ENCODE peak calls at places on chromosomes 13 and 19, in seven cellular contexts. B is midbrain; Z is activated CD8-positive, alpha-beta T cell treated with anti-CD3 and anti-CD28 coated beads for 36 hours; Y is stimulated activated CD4-positive, alpha-beta T cell treated with anti-CD3 and anti-CD28 coated beads, Interleukin-15, amount 100 ng/mL, for 1 hour; H is tibial artery; X is retina; M is C1 segment of cervical spinal cord. W is an unnamed sample.

GRCh38 chr19:55304279-55304978 is 20.6 kb downstream of the BRSK1 start:
- DNase-seq in B (no peak), Z (peak; percentile 73), Y (no peak), H (no peak), X (no peak), M (no peak), W (no peak)

GRCh38 chr13:111241006-111241755 is 79.3 kb upstream of the TEX29 start:
- DNase-seq in B (peak; percentile 92), Z (no peak), Y (no peak), H (no peak), X (peak; percentile 55), M (peak; percentile 49), W (peak; percentile 52)

GRCh38 chr13:56755181-56755580 is 385.5 kb upstream of the PRR20A start:
- DNase-seq in B (no peak), Z (no peak), Y (no peak), H (no peak), X (no peak), M (no peak), W (no peak)

GRCh38 chr13:42405665-42406390 is 133.9 kb downstream of the AKAP11 start:
- DNase-seq in B (no peak), Z (peak; percentile 91), Y (peak; percentile 42), H (no peak), X (peak; percentile 7), M (no peak), W (no peak)

GRCh38 chr19:50189326-50189725 is 14.1 kb upstream of the MYH14 start:
- DNase-seq in B (no peak), Z (no peak), Y (no peak), H (no peak), X (no peak), M (no peak), W (no peak)

GRCh38 chr19:55193481-55193880 is 13.4 kb upstream of the SYT5 start:
- DNase-seq in B (no peak), Z (no peak), Y (no peak), H (no peak), X (no peak), M (no peak), W (no peak)

GRCh38 chr19:10363789-10364281 is 16.5 kb downstream of the TYK2 start:
- DNase-seq in B (no peak), Z (no peak), Y (no peak), H (no peak), X (no peak), M (no peak), W (no peak)

GRCh38 chr13:49240017-49240416 is 7.7 kb upstream of the CDADC1 start:
- DNase-seq in B (no peak), Z (peak; percentile 68), Y (no peak), H (no peak), X (no peak), M (no peak), W (no peak)

GRCh38 chr19:44943801-44944249 is 1.8 kb downstream of the APOC4 start:
- DNase-seq in B (peak; percentile 46), Z (no peak), Y (no peak), H (peak; percentile 65), X (no peak), M (peak; percentile 17), W (no peak)

GRCh38 chr13:43986395-43986794 is 106.7 kb downstream of the LACC1 start:
- DNase-seq in B (no peak), Z (no peak), Y (no peak), H (no peak), X (peak; percentile 40), M (no peak), W (no peak)

GRCh38 chr13:31747271-31747670 is 7.9 kb downstream of the RXFP2 start:
- DNase-seq in B (no peak), Z (no peak), Y (no peak), H (no peak), X (no peak), M (no peak), W (no peak)

GRCh38 chr19:56098731-56099577 is 22.1 kb downstream of the ZNF787 start:
- DNase-seq in B (no peak), Z (no peak), Y (no peak), H (no peak), X (no peak), M (no peak), W (no peak)

GRCh38 chr19:33047422-33047821 is 17.3 kb downstream of the RHPN2 start:
- DNase-seq in B (no peak), Z (no peak), Y (no peak), H (no peak), X (no peak), M (no peak), W (no peak)

GRCh38 chr13:40660270-40660669 is 6.2 kb downstream of the FOXO1 start:
- DNase-seq in B (peak; percentile 40), Z (no peak), Y (no peak), H (no peak), X (no peak), M (no peak), W (no peak)

GRCh38 chr19:35822579-35822978 is 9.9 kb upstream of the PRODH2 start:
- DNase-seq in B (no peak), Z (no peak), Y (no peak), H (no peak), X (no peak), M (no peak), W (no peak)

GRCh38 chr13:45333973-45334922 is 6.7 kb downstream of the TPT1 start:
- DNase-seq in B (no peak), Z (peak; percentile 64), Y (no peak), H (no peak), X (no peak), M (no peak), W (no peak)

GRCh38 chr13:63041640-63042414 is 1626.2 kb upstream of the PCDH20 start:
- DNase-seq in B (no peak), Z (no peak), Y (no peak), H (no peak), X (no peak), M (no peak), W (no peak)

GRCh38 chr13:33904431-33904830 is 86.5 kb downstream of the RFC3 start:
- DNase-seq in B (no peak), Z (no peak), Y (no peak), H (no peak), X (no peak), M (no peak), W (no peak)

GRCh38 chr13:98129059-98129741 is 13.7 kb upstream of the FARP1 start:
- DNase-seq in B (no peak), Z (no peak), Y (no peak), H (no peak), X (no peak), M (no peak), W (no peak)

GRCh38 chr13:99506632-99507031 is 5.4 kb downstream of the TM9SF2 start:
- DNase-seq in B (peak; percentile 5), Z (no peak), Y (no peak), H (no peak), X (no peak), M (no peak), W (no peak)

GRCh38 chr13:48661112-48661511 is 7.4 kb downstream of the CYSLTR2 start:
- DNase-seq in B (no peak), Z (no peak), Y (no peak), H (no peak), X (no peak), M (no peak), W (no peak)

GRCh38 chr13:111210488-111210887 is 95.4 kb downstream of the ARHGEF7 start:
- DNase-seq in B (peak; percentile 75), Z (no peak), Y (no peak), H (no peak), X (no peak), M (no peak), W (no peak)

GRCh38 chr19:35122687-35123551 is 7.3 kb downstream of the FXYD3 start:
- DNase-seq in B (no peak), Z (no peak), Y (no peak), H (no peak), X (no peak), M (no peak), W (no peak)

GRCh38 chr19:56393119-56394012 is at the start of gene ZNF582:
- DNase-seq in B (peak; percentile 95), Z (peak; percentile 97), Y (peak; percentile 79), H (peak; percentile 96), X (peak; percentile 99), M (peak; percentile 79), W (peak; percentile 95)

GRCh38 chr19:2475018-2475701 is 767 bp upstream of the GADD45B start:
- DNase-seq in B (no peak), Z (peak; percentile 94), Y (peak; percentile 49), H (peak; percentile 55), X (peak; percentile 73), M (peak; percentile 40), W (peak; percentile 31)

GRCh38 chr19:51326216-51327065 is 15.0 kb downstream of the IGLON5 start:
- DNase-seq in B (no peak), Z (no peak), Y (no peak), H (no peak), X (no peak), M (no peak), W (no peak)

GRCh38 chr19:3716147-3716668 is 8.0 kb downstream of the TJP3 start:
- DNase-seq in B (no peak), Z (no peak), Y (no peak), H (no peak), X (no peak), M (no peak), W (no peak)

GRCh38 chr19:2250765-2251576 is 1.8 kb downstream of the AMH start:
- DNase-seq in B (no peak), Z (no peak), Y (no peak), H (no peak), X (peak; percentile 58), M (no peak), W (no peak)

GRCh38 chr19:2546128-2547032 is 70.5 kb downstream of the GADD45B start:
- DNase-seq in B (peak; percentile 86), Z (no peak), Y (no peak), H (peak; percentile 87), X (peak; percentile 92), M (peak; percentile 73), W (peak; percentile 94)

GRCh38 chr13:110716235-110716505 is 2.7 kb downstream of the ING1 start:
- DNase-seq in B (no peak), Z (peak; percentile 40), Y (no peak), H (peak; percentile 45), X (no peak), M (no peak), W (no peak)

GRCh38 chr13:93425411-93425810 is 198.8 kb downstream of the GPC6 start:
- DNase-seq in B (no peak), Z (no peak), Y (no peak), H (no peak), X (no peak), M (no peak), W (no peak)

GRCh38 chr19:45090034-45090433 is 2.9 kb upstream of the PPP1R37 start:
- DNase-seq in B (no peak), Z (no peak), Y (no peak), H (no peak), X (no peak), M (no peak), W (no peak)

GRCh38 chr13:107144432-107144831 is 576.5 kb upstream of the ARGLU1 start:
- DNase-seq in B (no peak), Z (no peak), Y (no peak), H (no peak), X (no peak), M (no peak), W (no peak)

GRCh38 chr19:17706750-17707181 is 12.5 kb upstream of the MAP1S start:
- DNase-seq in B (peak; percentile 26), Z (no peak), Y (no peak), H (no peak), X (peak; percentile 61), M (no peak), W (peak; percentile 73)

GRCh38 chr19:7969560-7969949 is 26.1 kb upstream of the TIMM44 start:
- DNase-seq in B (no peak), Z (no peak), Y (no peak), H (no peak), X (no peak), M (no peak), W (no peak)

GRCh38 chr19:30369833-30370232 is 2.4 kb upstream of the ZNF536 start:
- DNase-seq in B (no peak), Z (no peak), Y (no peak), H (no peak), X (no peak), M (no peak), W (no peak)

W was measured in hypothalamus.